ENCODE peak calls at places on chromosomes 5 and 9, in six cellular contexts. J, R, N, M, L and Z are unnamed samples.

GRCh38 chr5:122870219-122870856 is 24.9 kb downstream of the SNX24 start:
- DNase-seq in N (no peak), L (no peak), R (no peak), M (peak; percentile 79), J (peak; percentile 57), Z (no peak)

GRCh38 chr5:124239572-124239971 is 506.9 kb downstream of the ZNF608 start:
- DNase-seq in N (no peak), M (peak; percentile 9), R (no peak), J (no peak), L (no peak), Z (no peak)

GRCh38 chr9:86557063-86557766 is 203.0 kb upstream of the TUT7 start:
- DNase-seq in R (no peak), L (no peak), N (peak; percentile 88), M (peak; percentile 86), J (peak; percentile 56), Z (peak; percentile 82)

GRCh38 chr5:57382665-57383064 is 99.9 kb downstream of the ACTBL2 start:
- DNase-seq in M (no peak), J (no peak), R (no peak), N (no peak), L (no peak), Z (no peak)

GRCh38 chr5:124735169-124735858 is 11.1 kb downstream of the ZNF608 start:
- DNase-seq in M (peak; percentile 94), L (no peak), R (peak; percentile 63), J (no peak), N (no peak), Z (no peak)

GRCh38 chr5:142587354-142587965 is 98.4 kb downstream of the FGF1 start:
- DNase-seq in J (no peak), L (peak; percentile 15), M (peak; percentile 64), N (peak; percentile 52), R (no peak), Z (peak; percentile 56)

GRCh38 chr5:57791875-57792274 is 309.3 kb upstream of the ACTBL2 start:
- DNase-seq in R (no peak), N (no peak), L (no peak), M (no peak), J (no peak), Z (no peak)

GRCh38 chr5:14775857-14776256 is 95.7 kb downstream of the ANKH start:
- DNase-seq in R (no peak), N (peak; percentile 84), M (peak; percentile 36), J (peak; percentile 76), L (no peak), Z (peak; percentile 27)

GRCh38 chr5:96610747-96611146 is 51.4 kb upstream of the CAST start:
- DNase-seq in J (no peak), R (no peak), L (no peak), N (no peak), M (peak; percentile 24), Z (no peak)

GRCh38 chr5:1429066-1429465 is 16.2 kb downstream of the SLC6A3 start:
- DNase-seq in N (no peak), M (no peak), L (no peak), J (no peak), R (no peak), Z (no peak)

GRCh38 chr5:150111121-150111520 is 24.8 kb upstream of the CSF1R start:
- DNase-seq in L (no peak), N (no peak), R (no peak), J (no peak), M (no peak), Z (no peak)

GRCh38 chr9:132885691-132886357 is 7.1 kb downstream of the SPACA9 start:
- DNase-seq in L (peak; percentile 43), N (no peak), M (no peak), J (no peak), R (no peak), Z (no peak)

GRCh38 chr5:97000391-97000790 is 64.5 kb downstream of the LNPEP start:
- DNase-seq in R (no peak), N (no peak), J (no peak), L (no peak), M (peak; percentile 12), Z (no peak)

GRCh38 chr5:10552183-10553143 is 11.4 kb upstream of the ANKRD33B start:
- DNase-seq in M (no peak), J (peak; percentile 70), N (peak; percentile 73), R (no peak), L (no peak), Z (peak; percentile 41)

GRCh38 chr5:17343675-17344074 is 126.2 kb downstream of the BASP1 start:
- DNase-seq in J (peak; percentile 84), M (peak; percentile 80), N (peak; percentile 90), R (no peak), L (no peak), Z (peak; percentile 89)

GRCh38 chr5:12679731-12680130 is 775.5 kb upstream of the CTNND2 start:
- DNase-seq in M (no peak), J (no peak), R (no peak), N (no peak), L (no peak), Z (no peak)

DNA sequence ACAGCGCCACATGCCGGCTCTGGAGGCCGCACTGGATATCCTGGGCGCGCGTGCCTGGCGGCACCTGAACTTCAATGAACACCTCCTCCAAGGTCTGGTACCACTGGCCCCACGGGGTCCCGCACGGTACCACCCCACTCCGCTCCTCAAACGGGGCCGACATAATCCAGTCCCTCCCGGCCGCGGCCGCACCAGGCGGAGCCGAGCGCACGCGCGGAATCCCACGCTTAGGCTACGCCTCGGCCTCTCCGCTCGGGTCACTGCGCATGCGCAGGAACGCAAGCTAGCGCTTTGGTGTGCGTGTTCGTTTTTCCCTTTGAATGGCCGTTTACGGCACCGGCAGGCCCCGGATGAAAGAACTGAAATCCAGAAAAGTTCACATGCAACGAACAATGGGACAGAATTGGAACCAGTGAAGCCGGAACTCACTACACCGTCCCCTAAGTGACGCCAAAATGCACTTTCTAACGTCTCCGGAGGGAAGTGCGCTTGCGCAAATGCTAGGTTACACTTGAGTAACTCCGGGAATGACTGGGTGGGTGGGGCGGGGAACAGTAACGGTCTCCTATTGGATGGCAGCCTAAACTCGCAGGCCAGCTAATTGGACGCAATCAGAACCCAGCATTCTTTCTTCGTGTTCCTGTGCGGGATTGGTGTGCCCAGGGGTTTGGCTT is at the start of gene NUDCD2:
- DNase-seq in J (peak; percentile 97), L (peak; percentile 98), R (no peak), N (peak; percentile 99), M (peak; percentile 98), Z (peak; percentile 99)
- TF ChIP-seq CTCF in J (no peak), L (peak; percentile 59), R (peak; percentile 17), N (peak; percentile 35), M (peak; percentile 8), Z (peak; percentile 45)

GRCh38 chr5:154197801-154198461 is 7.4 kb downstream of the GALNT10 start:
- DNase-seq in J (peak; percentile 92), N (peak; percentile 87), M (peak; percentile 36), R (no peak), L (peak; percentile 44), Z (peak; percentile 19)

GRCh38 chr5:154199263-154199662 is 8.7 kb downstream of the GALNT10 start:
- DNase-seq in R (no peak), J (no peak), M (no peak), L (peak; percentile 54), N (no peak), Z (no peak)

GRCh38 chr5:154194348-154195329 is 4.1 kb downstream of the GALNT10 start:
- DNase-seq in R (no peak), J (peak; percentile 84), L (no peak), N (peak; percentile 55), M (peak; percentile 72), Z (no peak)

GRCh38 chr5:154198611-154199230 is 8.2 kb downstream of the GALNT10 start:
- DNase-seq in N (peak; percentile 68), R (no peak), M (peak; percentile 76), L (peak; percentile 70), J (peak; percentile 94), Z (peak; percentile 80)

DNA sequence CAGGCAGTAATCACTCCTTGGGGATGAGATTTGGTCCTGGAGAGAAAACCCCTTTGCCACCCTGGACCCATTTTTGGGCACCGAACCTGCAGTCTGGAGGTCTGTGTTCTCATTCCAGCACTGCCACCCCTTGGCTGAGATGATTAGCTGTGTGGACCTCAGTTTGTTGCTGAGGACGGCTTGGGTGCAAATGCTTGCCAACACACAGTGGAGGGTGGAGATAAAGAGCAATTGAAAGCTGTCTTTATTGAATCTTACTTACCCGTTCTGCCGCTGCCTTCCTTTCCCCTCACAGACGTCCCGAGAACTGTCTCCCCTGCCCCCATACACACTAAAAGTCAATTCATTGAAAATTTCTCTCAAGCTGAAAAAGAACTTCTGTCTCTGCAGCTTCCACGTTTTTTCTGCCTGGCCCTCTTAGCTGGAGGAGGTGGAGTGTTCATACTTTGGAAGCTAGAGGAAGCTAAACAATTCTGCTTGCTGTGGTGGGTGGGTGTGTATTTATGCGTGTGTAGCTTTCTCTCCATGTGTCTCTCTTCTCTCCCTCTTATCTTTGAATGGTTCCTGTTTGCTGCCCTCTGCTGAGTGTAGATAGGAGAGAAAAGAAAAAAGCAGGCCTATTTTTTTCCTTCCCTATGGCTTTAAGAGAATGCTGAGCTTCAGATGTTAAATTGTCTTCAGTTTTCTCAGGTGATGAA is 6.6 kb downstream of the GALNT10 start:
- DNase-seq in N (no peak), J (peak; percentile 77), M (peak; percentile 60), L (peak; percentile 46), R (no peak), Z (peak; percentile 58)
- TF ChIP-seq CTCF in N (peak; percentile 41), J (peak; percentile 35), M (peak; percentile 38), L (peak; percentile 45), R (peak; percentile 44), Z (peak; percentile 52)

GRCh38 chr9:9679433-9679832 is 933.4 kb downstream of the PTPRD start:
- DNase-seq in J (no peak), N (no peak), M (no peak), L (no peak), R (no peak), Z (no peak)
- TF ChIP-seq CTCF in J (no peak), N (no peak), M (no peak), L (no peak), R (no peak), Z (no peak)

GRCh38 chr5:147821791-147822190 is 9.7 kb downstream of the SPINK1 start:
- DNase-seq in N (no peak), J (no peak), R (no peak), L (no peak), M (no peak), Z (no peak)

GRCh38 chr5:147819371-147819770 is 12.1 kb downstream of the SPINK1 start:
- DNase-seq in R (no peak), J (no peak), N (no peak), M (no peak), L (no peak), Z (no peak)

GRCh38 chr5:147818290-147818689 is 13.2 kb downstream of the SPINK1 start:
- DNase-seq in M (no peak), N (no peak), L (no peak), J (no peak), R (no peak), Z (no peak)

GRCh38 chr5:147826351-147826750 is 5.1 kb downstream of the SPINK1 start:
- DNase-seq in R (no peak), J (no peak), L (no peak), M (no peak), N (no peak), Z (no peak)

DNA sequence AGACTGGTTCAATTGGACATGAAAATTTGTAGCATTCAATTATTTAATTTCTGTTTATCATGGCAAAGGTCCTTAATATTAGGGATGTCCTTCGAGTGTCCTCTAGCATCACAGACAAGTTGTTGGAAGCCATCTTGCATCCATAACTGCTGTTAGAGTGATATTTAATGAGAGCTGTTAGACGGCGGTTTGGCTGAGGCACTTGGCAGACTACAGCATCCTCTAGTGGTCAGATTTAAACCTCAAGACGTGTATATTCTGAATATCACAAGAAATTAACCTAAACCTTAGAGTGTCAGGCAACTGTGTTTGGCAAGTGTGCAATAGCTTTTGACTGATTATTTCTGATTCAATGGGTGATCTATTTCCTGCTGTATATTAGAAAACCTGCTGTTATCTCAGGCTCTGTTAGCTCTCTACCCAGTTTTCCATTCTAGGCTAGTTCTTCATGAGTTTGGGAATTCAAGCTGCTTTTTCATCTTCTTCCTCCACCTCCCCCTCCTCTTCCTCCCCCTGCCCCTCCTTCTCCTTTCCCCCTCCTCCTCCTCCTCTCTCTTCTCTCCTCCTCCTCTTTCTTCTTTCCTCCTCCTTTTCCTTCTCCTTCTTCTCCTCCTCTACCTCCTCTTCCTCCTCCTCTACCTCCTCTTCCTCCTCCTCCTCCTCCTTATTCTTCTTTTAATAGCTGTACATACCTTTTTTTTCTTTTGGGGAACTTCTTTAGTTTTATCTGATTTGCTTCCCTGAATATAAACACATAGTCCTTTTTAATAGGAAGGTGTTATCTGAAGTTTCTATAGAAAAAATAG is 8.6 kb downstream of the SPINK1 start:
- DNase-seq in N (peak; percentile 71), L (peak; percentile 17), M (peak; percentile 27), R (no peak), J (peak; percentile 53), Z (peak; percentile 57)
- TF ChIP-seq CTCF in N (peak; percentile 98), L (peak; percentile 79), M (peak; percentile 79), R (peak; percentile 98), J (peak; percentile 97), Z (peak; percentile 89)